ENCODE peak calls at places on chromosomes 1 and 21, in nine cellular contexts. E, P, C, I, U, F, Z, Q and L are unnamed samples.

GRCh38 chr1:151976868-151977267 is 16.8 kb downstream of the S100A10 start:
- DNase-seq in U (no peak), Z (no peak), C (no peak), I (no peak), E (no peak), F (no peak), P (peak; percentile 68), Q (no peak), L (no peak)

GRCh38 chr21:41885341-41886024 is 6.3 kb upstream of the PRDM15 start:
- DNase-seq in I (no peak), Q (no peak), E (no peak), C (no peak), F (no peak), U (no peak), Z (no peak), P (peak; percentile 53), L (no peak)

GRCh38 chr1:207972350-207972749 is 61.4 kb upstream of the CD34 start:
- DNase-seq in P (no peak), Q (no peak), E (no peak), U (no peak), F (no peak), C (no peak), Z (no peak), I (no peak), L (no peak)

GRCh38 chr21:45163413-45164123 is 89.2 kb downstream of the ADARB1 start:
- DNase-seq in F (no peak), I (no peak), P (no peak), U (no peak), C (no peak), E (no peak), Q (peak; percentile 2), Z (no peak), L (no peak)

GRCh38 chr1:92808353-92808752 is 23.4 kb upstream of the EVI5 start:
- DNase-seq in C (no peak), Q (no peak), I (no peak), F (no peak), U (no peak), Z (no peak), P (no peak), E (no peak), L (no peak)

GRCh38 chr1:93584238-93585003 is 97.2 kb downstream of the BCAR3 start:
- DNase-seq in U (no peak), C (no peak), E (no peak), Q (peak; percentile 63), F (peak; percentile 29), P (no peak), I (peak; percentile 37), Z (no peak), L (no peak)

GRCh38 chr1:198657550-198658064 is 18.8 kb downstream of the PTPRC start:
- DNase-seq in Z (peak; percentile 83), U (no peak), Q (peak; percentile 37), F (no peak), P (peak; percentile 98), I (peak; percentile 59), C (no peak), E (no peak), L (no peak)

GRCh38 chr1:91557039-91557690 is 56.5 kb downstream of the CDC7 start:
- DNase-seq in U (no peak), F (peak; percentile 86), I (no peak), Q (no peak), Z (no peak), P (peak; percentile 30), E (no peak), C (no peak), L (no peak)

GRCh38 chr1:240765732-240766363 is 153.9 kb upstream of the GREM2 start:
- DNase-seq in I (peak; percentile 11), F (no peak), P (peak; percentile 81), Q (no peak), Z (no peak), E (peak; percentile 20), C (no peak), U (no peak), L (no peak)

GRCh38 chr1:214664656-214665433 is 61.9 kb downstream of the CENPF start:
- DNase-seq in Q (no peak), C (no peak), P (peak; percentile 73), F (no peak), U (no peak), E (no peak), Z (no peak), I (no peak), L (no peak)
- H3K36me3 ChIP-seq in Q (no peaks in the 10 kb centered on the region), C (peaks cover 8% of the 10 kb centered on the region), P (peaks cover 4% of the 10 kb centered on the region), F (no peaks in the 10 kb centered on the region), U (peaks cover 74% of the 10 kb centered on the region), E (peaks cover 42% of the 10 kb centered on the region), Z (no peaks in the 10 kb centered on the region), I (no peaks in the 10 kb centered on the region), L (no peaks in the 10 kb centered on the region)

DNA sequence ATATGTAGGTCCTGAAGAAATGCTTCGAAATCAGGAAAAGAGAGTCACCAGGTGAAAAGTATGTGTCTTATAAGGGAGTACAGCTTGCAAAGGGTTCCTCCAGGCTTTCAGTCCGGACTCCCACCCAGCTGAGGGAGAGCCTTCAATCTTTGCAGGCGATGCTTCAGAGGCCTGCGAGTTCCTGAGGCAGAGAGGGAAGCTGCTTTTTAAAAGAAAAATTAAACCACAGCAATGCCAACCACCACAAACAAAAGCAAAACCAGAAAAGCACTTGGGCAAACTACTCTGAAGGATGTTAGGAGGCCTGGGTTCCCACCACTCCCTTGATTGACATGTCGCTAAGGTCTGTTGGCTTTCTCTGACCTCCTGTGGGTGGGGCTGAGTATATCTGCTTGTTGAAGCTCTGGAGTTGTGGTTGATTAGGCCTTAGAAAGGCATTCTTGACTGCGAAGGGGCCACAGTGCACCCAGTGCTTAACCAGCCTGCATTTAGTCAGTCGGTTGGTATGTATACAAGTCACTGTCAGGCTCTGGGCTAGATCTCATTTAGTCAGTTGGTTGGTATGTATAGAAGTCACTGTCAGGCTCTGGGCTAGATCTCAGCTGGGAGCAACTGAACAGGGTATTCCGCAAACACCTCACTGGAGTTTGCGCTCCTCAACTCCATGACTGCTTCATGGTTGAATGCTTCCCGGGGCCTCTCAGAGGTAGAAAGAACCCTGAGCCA is 1.2 kb downstream of the NIPAL3 start:
- DNase-seq in C (no peak), F (no peak), P (peak; percentile 100), U (peak; percentile 48), Z (peak; percentile 64), E (no peak), I (peak; percentile 76), Q (no peak), L (peak; percentile 42)
- H3K4me1 ChIP-seq in C (peaks cover 56% of the 10 kb centered on the region), F (peaks cover 8% of the 10 kb centered on the region), P (peaks cover 18% of the 10 kb centered on the region), U (peaks cover 38% of the 10 kb centered on the region), Z (peaks cover 23% of the 10 kb centered on the region), E (no peaks in the 10 kb centered on the region), I (peaks cover 22% of the 10 kb centered on the region), Q (no peaks in the 10 kb centered on the region), L (peaks cover 29% of the 10 kb centered on the region)

DNA sequence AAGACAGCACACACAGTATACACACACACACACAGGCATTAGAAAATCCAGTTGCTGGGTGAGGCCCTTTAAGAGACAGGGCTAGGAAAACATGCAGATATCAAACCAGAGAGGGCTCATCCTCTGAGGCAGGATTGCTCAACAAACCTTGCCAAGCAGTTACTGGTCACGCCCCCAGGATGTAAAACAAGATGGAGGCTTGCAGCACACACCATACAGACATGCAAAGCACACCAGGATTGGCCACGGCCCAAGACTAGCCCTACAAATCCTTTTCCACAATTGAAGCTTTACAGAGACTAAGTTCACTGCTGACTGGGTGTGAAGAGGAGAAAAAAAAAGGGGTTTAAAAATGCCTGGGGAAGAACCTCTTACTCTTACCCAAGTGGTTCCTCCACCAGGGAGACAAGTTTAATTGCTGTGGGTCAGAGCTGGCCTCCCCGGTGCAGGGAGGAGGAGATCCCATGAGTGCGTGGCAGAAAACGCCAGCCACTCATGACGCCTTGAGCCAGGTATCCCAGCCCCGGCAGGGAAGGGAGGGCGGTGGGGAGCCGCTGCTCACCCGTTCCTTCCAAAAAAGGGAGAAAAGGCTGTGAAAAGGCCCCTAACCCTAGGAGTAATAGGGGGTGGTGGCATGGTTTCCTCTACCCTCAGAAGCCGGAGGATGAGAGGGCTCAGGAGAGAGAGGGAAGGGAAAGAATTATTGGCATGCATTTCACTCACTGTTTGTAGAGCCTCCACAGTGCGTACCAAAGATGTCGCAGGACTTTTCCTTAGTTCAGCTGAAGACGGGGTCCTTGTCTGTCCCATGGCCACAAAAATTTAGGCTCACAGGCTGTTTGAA is 594.6 kb upstream of the ZP4 start:
- DNase-seq in U (no peak), P (peak; percentile 60), E (no peak), Z (no peak), C (no peak), Q (peak; percentile 22), F (no peak), I (peak; percentile 69), L (no peak)
- H3K4me3 ChIP-seq in U (no peak overlapping the region), P (no peak overlapping the region), E (peak overlapping the region; percentile 15), Z (no peak overlapping the region), C (no peak overlapping the region), Q (no peak overlapping the region), F (peak overlapping the region; percentile 16), I (peak overlapping the region; percentile 18), L (no peak overlapping the region)

GRCh38 chr1:15933684-15934083 is 42.2 kb downstream of the ZBTB17 start:
- DNase-seq in Z (no peak), F (no peak), P (no peak), C (no peak), U (no peak), E (no peak), I (no peak), Q (no peak), L (no peak)
- H3K36me3 ChIP-seq in Z (no peaks in the 10 kb centered on the region), F (peaks cover 7% of the 10 kb centered on the region), P (peaks cover 71% of the 10 kb centered on the region), C (peaks cover 100% of the 10 kb centered on the region), U (peaks cover 89% of the 10 kb centered on the region), E (peaks cover 74% of the 10 kb centered on the region), I (no peaks in the 10 kb centered on the region), Q (peaks cover 15% of the 10 kb centered on the region), L (peaks cover 94% of the 10 kb centered on the region)